ENCODE peak calls at places on chromosomes 12 and 14, in seven cellular contexts. U is ovary; C is CD4-positive, CD25-positive, alpha-beta regulatory T cell; G is hepatocyte; N is breast epithelium; J is IMR-90; H is fibroblast of mammary gland. W is an unnamed sample.

GRCh38 chr12:95608252-95609033 is 57.2 kb upstream of the USP44 start:
- DNase-seq in U (peak), C (no peak), G (peak), N (no peak), J (peak), H (peak), W (peak)

GRCh38 chr12:131112016-131112415 is 158.3 kb downstream of the ADGRD1 start:
- DNase-seq in U (no peak), C (no peak), G (no peak), N (no peak), J (no peak), H (peak), W (no peak)

GRCh38 chr14:71231521-71232393 is 324.5 kb downstream of the PCNX1 start:
- DNase-seq in U (no peak), C (no peak), G (no peak), N (no peak), J (no peak), H (no peak), W (no peak)

GRCh38 chr14:58638231-58639205 is 756 bp downstream of the DACT1 start:
- DNase-seq in U (peak), C (no peak), G (peak), N (no peak), J (peak), H (peak), W (peak)

GRCh38 chr12:47742253-47742825 is 16.3 kb downstream of the RAPGEF3 start:
- DNase-seq in U (no peak), C (peak), G (peak), N (peak), J (no peak), H (peak), W (peak)

GRCh38 chr12:120388711-120389431 is 19.9 kb upstream of the MSI1 start:
- DNase-seq in U (no peak), C (no peak), G (no peak), N (no peak), J (no peak), H (no peak), W (no peak)

GRCh38 chr14:53519137-53519536 is 366.0 kb upstream of the DDHD1 start:
- DNase-seq in U (no peak), C (no peak), G (no peak), N (no peak), J (peak), H (peak), W (no peak)

GRCh38 chr12:91985002-91985767 is 160.5 kb downstream of the BTG1 start:
- DNase-seq in U (no peak), C (no peak), G (no peak), N (no peak), J (peak), H (peak), W (no peak)

GRCh38 chr14:69315302-69315701 is 55.3 kb downstream of the GALNT16 start:
- DNase-seq in U (no peak), C (no peak), G (no peak), N (no peak), J (no peak), H (peak), W (no peak)

DNA sequence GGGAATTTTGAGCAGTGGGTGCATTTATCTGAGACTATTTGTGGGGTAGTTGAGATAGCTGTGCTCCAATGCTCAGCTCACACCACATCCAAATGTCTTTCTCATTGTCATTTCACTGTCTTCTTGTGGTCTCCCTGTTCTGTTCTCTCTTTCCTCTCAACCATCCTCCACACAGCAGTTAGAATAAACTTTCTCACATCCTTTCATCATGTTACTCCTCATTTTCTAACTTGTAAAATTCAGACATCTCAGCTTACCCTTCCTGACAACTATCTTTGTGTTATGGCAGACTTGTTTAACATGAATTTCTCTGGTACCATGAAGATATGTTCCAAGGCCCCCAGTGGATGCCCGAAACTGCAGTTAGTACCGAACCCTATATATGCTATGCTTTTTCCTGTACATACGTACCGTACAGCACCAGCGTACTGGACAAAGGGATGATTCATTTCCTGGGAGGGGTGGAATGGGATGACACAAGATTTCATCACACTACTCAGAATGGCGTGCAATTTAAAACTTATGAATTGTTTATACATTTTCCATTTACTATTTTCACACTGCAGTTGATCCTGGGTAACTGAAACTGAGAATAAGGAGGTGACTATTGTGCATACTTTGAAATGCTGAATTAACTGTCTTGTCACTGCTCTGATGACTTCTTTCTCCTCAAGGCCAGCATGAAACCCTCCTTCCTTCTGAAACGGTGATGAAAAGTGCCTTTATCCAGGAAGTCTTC is 177.1 kb upstream of the SLC38A2 start:
- DNase-seq in U (no peak), C (no peak), G (no peak), N (no peak), J (peak), H (peak), W (no peak)
- H3K4me3 ChIP-seq in U (no peak), C (no peak), G (no peak), N (no peak), J (peak), H (no peak), W (no peak)

DNA sequence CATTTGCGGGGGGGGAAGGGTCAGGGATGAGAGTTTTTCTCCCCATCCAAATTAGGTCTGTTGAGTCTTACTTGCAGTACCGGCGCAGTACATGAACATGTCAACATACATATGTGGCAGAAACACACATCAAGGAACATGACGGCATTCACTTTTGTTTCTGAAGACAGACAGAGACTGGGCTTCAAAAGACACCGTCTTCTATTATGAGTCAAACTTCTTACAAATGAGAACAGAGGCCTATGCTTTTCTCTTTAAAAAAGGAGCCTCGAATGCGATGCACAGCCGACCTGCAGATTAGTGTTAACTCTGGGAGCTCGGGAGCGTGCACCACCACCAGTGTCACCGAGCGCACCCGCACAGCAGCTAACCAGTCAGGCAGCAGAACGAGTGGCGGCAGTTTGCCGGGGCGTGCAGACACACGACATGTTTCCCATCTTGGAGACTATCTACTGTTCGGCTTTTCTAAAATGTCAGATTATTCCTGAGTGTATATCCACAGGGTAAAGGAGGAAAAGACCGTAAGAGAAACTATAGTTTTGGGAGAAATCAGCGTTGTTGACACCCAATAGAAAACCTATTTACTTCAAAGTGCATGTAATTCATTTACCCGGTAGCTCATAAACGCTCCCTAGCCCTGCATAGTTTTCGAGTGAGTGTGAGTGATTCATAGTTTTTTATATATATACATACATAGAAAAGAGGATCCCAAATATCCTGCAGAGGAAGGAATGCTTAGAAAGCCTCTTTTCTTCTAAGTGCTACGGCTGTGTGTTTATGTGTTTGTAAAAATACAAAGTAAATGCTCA is 33.0 kb downstream of the UBR7 start:
- DNase-seq in U (no peak), C (no peak), G (no peak), N (no peak), J (peak), H (peak), W (no peak)
- H3K4me3 ChIP-seq in U (no peak), C (no peak), G (no peak), N (no peak), J (no peak), H (no peak), W (no peak)

GRCh38 chr12:107547421-107547820 is 138.2 kb upstream of the PWP1 start:
- DNase-seq in U (no peak), C (no peak), G (no peak), N (no peak), J (no peak), H (no peak), W (no peak)

GRCh38 chr12:107551434-107551833 is 134.2 kb upstream of the PWP1 start:
- DNase-seq in U (no peak), C (no peak), G (no peak), N (no peak), J (no peak), H (no peak), W (no peak)

GRCh38 chr12:107553211-107553765 is 132.3 kb upstream of the PWP1 start:
- DNase-seq in U (no peak), C (no peak), G (no peak), N (no peak), J (no peak), H (no peak), W (no peak)

GRCh38 chr12:107552263-107552662 is 133.3 kb upstream of the PWP1 start:
- DNase-seq in U (no peak), C (no peak), G (no peak), N (no peak), J (no peak), H (no peak), W (no peak)

DNA sequence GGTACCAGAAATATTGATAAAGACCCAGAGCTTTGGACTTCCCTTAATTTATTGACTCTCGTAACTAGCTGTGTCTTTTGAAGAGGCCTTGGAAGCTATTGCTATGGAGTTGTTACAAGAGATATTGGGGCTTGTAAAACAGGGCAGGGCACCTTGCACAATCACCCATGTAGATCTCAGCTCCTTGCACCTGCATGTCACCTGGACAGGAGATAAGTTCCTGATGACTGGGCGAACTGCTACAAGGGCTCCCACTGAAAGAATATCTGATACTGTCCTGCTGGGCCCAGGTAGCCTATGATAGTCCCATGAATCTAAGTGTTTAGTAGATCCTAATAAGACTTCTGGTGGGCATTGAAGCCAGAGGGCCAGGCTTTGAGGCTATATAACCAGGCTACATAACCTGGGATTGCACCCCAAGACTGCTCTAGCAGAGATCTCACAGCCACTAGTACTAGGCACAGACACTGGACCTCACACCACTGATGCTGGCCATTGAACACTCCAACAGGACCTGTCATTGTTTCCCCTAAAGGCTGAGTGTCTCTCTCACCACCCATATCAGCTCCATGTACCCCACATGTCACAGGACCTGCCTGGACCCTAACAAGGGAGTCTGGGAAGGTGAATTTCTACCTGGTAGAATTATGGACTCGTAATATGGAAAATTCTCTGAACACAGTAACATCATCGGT is 135.7 kb upstream of the PWP1 start:
- DNase-seq in U (no peak), C (no peak), G (peak), N (no peak), J (no peak), H (no peak), W (no peak)
- H3K4me3 ChIP-seq in U (no peak), C (no peak), G (no peak), N (no peak), J (no peak), H (no peak), W (no peak)

GRCh38 chr14:25477699-25478098 is 427.8 kb upstream of the STXBP6 start:
- DNase-seq in U (no peak), C (no peak), G (no peak), N (no peak), J (no peak), H (no peak), W (no peak)

DNA sequence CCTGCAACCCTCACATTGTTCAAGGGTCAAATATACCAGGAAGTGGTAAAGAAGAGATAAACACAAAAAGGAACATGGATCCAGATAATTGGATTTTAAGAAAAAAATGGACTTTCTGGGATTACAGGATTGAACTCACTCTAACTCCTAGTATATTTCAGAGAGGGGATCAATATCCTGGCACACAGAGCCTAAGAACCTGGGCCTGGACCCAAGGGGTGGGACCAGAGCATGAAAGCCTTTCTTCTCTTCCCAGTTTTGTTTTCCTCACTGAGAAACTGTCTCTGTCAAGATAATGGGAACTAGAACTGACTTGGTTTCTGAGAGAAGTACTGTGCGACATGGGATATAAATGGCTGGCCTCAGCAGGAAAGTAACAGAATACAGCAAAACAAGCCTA is 422.8 kb upstream of the STXBP6 start:
- DNase-seq in U (no peak), C (no peak), G (no peak), N (no peak), J (no peak), H (no peak), W (no peak)
- H3K4me3 ChIP-seq in U (no peak), C (no peak), G (no peak), N (no peak), J (no peak), H (no peak), W (no peak)

DNA sequence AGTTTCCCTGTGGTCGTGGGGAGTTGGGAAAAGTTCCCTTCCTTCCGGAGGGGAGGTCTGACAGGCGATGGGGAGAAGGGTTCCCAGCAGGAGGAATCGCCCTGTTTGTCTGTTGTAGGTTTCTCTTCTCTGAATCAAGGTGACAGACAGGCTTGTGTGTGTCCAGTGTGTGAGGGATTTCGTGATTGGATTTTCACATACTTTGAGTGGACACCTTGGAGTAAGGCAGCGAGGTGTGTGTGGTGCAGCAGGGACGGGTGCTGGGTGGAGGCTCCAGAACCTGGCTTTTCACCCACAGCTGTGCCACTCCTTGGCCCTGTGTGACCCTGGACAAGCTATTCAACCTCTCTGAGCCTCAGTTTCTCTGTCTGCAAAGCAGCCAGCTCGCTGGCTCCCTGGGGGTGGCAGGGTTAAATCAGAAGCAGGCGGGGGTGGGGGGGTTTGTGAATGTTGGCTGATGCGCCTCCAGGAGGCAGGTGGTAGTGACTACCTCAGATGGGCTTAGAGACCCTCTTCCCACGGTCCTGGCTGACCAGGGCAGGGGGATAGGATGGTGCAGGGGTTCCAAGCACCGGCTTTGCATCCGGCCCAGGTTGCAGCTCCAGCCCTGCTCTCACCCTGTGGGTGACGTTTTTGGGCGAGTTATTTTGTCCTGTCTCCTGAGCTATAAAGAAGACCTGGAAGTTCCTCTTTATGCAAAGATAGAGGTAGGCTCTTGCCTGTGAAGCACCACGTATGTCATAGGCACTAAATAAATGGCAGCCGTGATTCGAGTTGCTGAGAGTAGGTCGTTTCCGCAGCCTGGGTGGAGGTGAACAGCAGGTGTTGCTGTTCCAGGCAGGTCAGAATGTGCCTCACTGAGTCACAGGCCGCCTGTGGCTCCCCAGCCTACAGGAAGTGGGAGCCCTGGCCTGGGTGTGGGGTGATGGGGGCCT is 687 bp downstream of the BDKRB2 start:
- DNase-seq in U (no peak), C (no peak), G (no peak), N (no peak), J (no peak), H (no peak), W (no peak)
- H3K4me3 ChIP-seq in U (peak), C (no peak), G (peak), N (peak), J (peak), H (peak), W (no peak)

W was measured in body of pancreas.